ENCODE peak calls at places on chromosomes 12 and 14, in six cellular contexts. One of them, this sample, is unnamed.

GRCh38 chr14:93430889-93431670 is at the start of gene UNC79:
- DNase-seq in neuronal stem cell: peak; percentile 61
- DNase-seq in gastrocnemius medialis: no peak
- DNase-seq in ascending aorta: no peak
- DNase-seq in heart right ventricle: no peak
- DNase-seq in uterus: no peak
- DNase-seq in this sample: no peak

GRCh38 chr14:89675590-89675989 is 258.6 kb upstream of the FOXN3 start:
- DNase-seq in neuronal stem cell: no peak
- DNase-seq in ascending aorta: no peak
- DNase-seq in gastrocnemius medialis: no peak
- DNase-seq in uterus: no peak
- DNase-seq in heart right ventricle: no peak
- DNase-seq in this sample: no peak

GRCh38 chr12:106049105-106049504 is 89.6 kb downstream of the NUAK1 start:
- DNase-seq in heart right ventricle: no peak
- DNase-seq in gastrocnemius medialis: no peak
- DNase-seq in neuronal stem cell: no peak
- DNase-seq in ascending aorta: no peak
- DNase-seq in uterus: no peak
- DNase-seq in this sample: no peak

GRCh38 chr14:53620325-53620716 is 336.3 kb downstream of the BMP4 start:
- DNase-seq in uterus: no peak
- DNase-seq in ascending aorta: no peak
- DNase-seq in heart right ventricle: no peak
- DNase-seq in gastrocnemius medialis: no peak
- DNase-seq in neuronal stem cell: no peak
- DNase-seq in this sample: no peak

GRCh38 chr14:70906785-70907171 is 481 bp upstream of the PCNX1 start:
- DNase-seq in neuronal stem cell: no peak
- DNase-seq in uterus: no peak
- DNase-seq in gastrocnemius medialis: no peak
- DNase-seq in heart right ventricle: no peak
- DNase-seq in ascending aorta: no peak
- DNase-seq in this sample: no peak

GRCh38 chr14:64685364-64686130 is 18.7 kb upstream of the PLEKHG3 start:
- DNase-seq in heart right ventricle: no peak
- DNase-seq in ascending aorta: no peak
- DNase-seq in gastrocnemius medialis: no peak
- DNase-seq in neuronal stem cell: no peak
- DNase-seq in uterus: no peak
- DNase-seq in this sample: no peak

GRCh38 chr12:5246196-5246595 is 185.7 kb upstream of the NTF3 start:
- DNase-seq in heart right ventricle: no peak
- DNase-seq in gastrocnemius medialis: no peak
- DNase-seq in ascending aorta: no peak
- DNase-seq in neuronal stem cell: no peak
- DNase-seq in uterus: no peak
- DNase-seq in this sample: no peak

GRCh38 chr12:43396671-43397070 is 155.3 kb downstream of the ADAMTS20 start:
- DNase-seq in heart right ventricle: no peak
- DNase-seq in uterus: no peak
- DNase-seq in gastrocnemius medialis: no peak
- DNase-seq in ascending aorta: no peak
- DNase-seq in neuronal stem cell: no peak
- DNase-seq in this sample: no peak

GRCh38 chr14:47235619-47236018 is 439.8 kb downstream of the MDGA2 start:
- DNase-seq in neuronal stem cell: no peak
- DNase-seq in uterus: no peak
- DNase-seq in gastrocnemius medialis: no peak
- DNase-seq in ascending aorta: no peak
- DNase-seq in heart right ventricle: no peak
- DNase-seq in this sample: no peak

GRCh38 chr12:15584366-15585041 is 204.7 kb downstream of the EPS8 start:
- DNase-seq in uterus: no peak
- DNase-seq in ascending aorta: no peak
- DNase-seq in neuronal stem cell: peak; percentile 21
- DNase-seq in gastrocnemius medialis: no peak
- DNase-seq in heart right ventricle: no peak
- DNase-seq in this sample: no peak

GRCh38 chr12:68904351-68904982 is 28.5 kb downstream of the CPM start:
- DNase-seq in heart right ventricle: no peak
- DNase-seq in gastrocnemius medialis: no peak
- DNase-seq in uterus: no peak
- DNase-seq in ascending aorta: no peak
- DNase-seq in neuronal stem cell: no peak
- DNase-seq in this sample: no peak

GRCh38 chr12:131389051-131390013 is 321.6 kb upstream of the SFSWAP start:
- DNase-seq in ascending aorta: peak; percentile 40
- DNase-seq in heart right ventricle: no peak
- DNase-seq in gastrocnemius medialis: no peak
- DNase-seq in uterus: no peak
- DNase-seq in neuronal stem cell: no peak
- DNase-seq in this sample: no peak

GRCh38 chr12:8493084-8493483 is 20.2 kb upstream of the CLEC4D start:
- DNase-seq in heart right ventricle: no peak
- DNase-seq in neuronal stem cell: no peak
- DNase-seq in uterus: no peak
- DNase-seq in gastrocnemius medialis: no peak
- DNase-seq in ascending aorta: peak; percentile 68
- DNase-seq in this sample: no peak

GRCh38 chr12:106144847-106145246 is 6.1 kb upstream of the NUAK1 start:
- DNase-seq in neuronal stem cell: no peak
- DNase-seq in uterus: no peak
- DNase-seq in gastrocnemius medialis: no peak
- DNase-seq in heart right ventricle: no peak
- DNase-seq in ascending aorta: no peak
- DNase-seq in this sample: no peak

GRCh38 chr12:109685574-109686447 is 27.8 kb upstream of the FAM222A start:
- DNase-seq in neuronal stem cell: no peak
- DNase-seq in ascending aorta: no peak
- DNase-seq in heart right ventricle: no peak
- DNase-seq in uterus: no peak
- DNase-seq in gastrocnemius medialis: no peak
- DNase-seq in this sample: no peak

GRCh38 chr12:132143328-132144071 is 619 bp downstream of the DDX51 start:
- DNase-seq in uterus: no peak
- DNase-seq in neuronal stem cell: no peak
- DNase-seq in heart right ventricle: no peak
- DNase-seq in gastrocnemius medialis: no peak
- DNase-seq in ascending aorta: peak; percentile 61
- DNase-seq in this sample: no peak

GRCh38 chr14:101469382-101470251 is 91.7 kb upstream of the DIO3 start:
- DNase-seq in heart right ventricle: no peak
- DNase-seq in uterus: peak; percentile 12
- DNase-seq in gastrocnemius medialis: no peak
- DNase-seq in ascending aorta: peak; percentile 28
- DNase-seq in neuronal stem cell: no peak
- DNase-seq in this sample: no peak

GRCh38 chr12:23950011-23950774 is 723 bp upstream of the SOX5 start:
- DNase-seq in neuronal stem cell: peak; percentile 58
- DNase-seq in ascending aorta: no peak
- DNase-seq in heart right ventricle: no peak
- DNase-seq in gastrocnemius medialis: no peak
- DNase-seq in uterus: no peak
- DNase-seq in this sample: no peak

GRCh38 chr14:70660967-70661871 is 19.5 kb downstream of the TTC9 start:
- DNase-seq in ascending aorta: no peak
- DNase-seq in neuronal stem cell: no peak
- DNase-seq in heart right ventricle: no peak
- DNase-seq in uterus: no peak
- DNase-seq in gastrocnemius medialis: no peak
- DNase-seq in this sample: no peak

DNA sequence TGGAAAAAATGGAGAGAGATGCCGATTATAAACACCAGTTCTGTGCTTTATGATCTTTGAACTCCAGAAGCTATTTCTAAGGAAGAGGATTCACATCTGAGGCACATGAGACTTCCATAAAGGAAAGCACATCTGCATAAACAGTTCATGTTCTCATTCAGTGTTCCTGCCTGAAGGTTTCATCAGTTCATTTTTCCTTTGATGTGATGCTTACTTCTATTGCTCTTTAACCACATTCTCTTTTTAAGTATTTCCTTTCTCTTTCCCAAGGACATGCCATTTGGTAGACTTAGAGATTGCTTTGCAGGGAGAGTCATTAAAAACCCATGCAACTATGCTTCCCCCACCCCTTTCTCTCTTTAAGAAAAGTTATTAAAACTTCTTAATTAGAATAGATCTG is 387.0 kb upstream of the FLRT2 start:
- DNase-seq in gastrocnemius medialis: no peak
- DNase-seq in heart right ventricle: no peak
- DNase-seq in ascending aorta: no peak
- DNase-seq in neuronal stem cell: no peak
- DNase-seq in uterus: no peak
- DNase-seq in this sample: no peak
- H3K9me3 ChIP-seq in gastrocnemius medialis: no peaks in the 10 kb centered on the region
- H3K9me3 ChIP-seq in heart right ventricle: no peaks in the 10 kb centered on the region
- H3K9me3 ChIP-seq in ascending aorta: no peaks in the 10 kb centered on the region
- H3K9me3 ChIP-seq in neuronal stem cell: no peaks in the 10 kb centered on the region
- H3K9me3 ChIP-seq in uterus: no peaks in the 10 kb centered on the region
- H3K9me3 ChIP-seq in this sample: no peaks in the 10 kb centered on the region

GRCh38 chr12:117041798-117042170 is 57.4 kb downstream of the TESC start:
- DNase-seq in heart right ventricle: no peak
- DNase-seq in ascending aorta: no peak
- DNase-seq in uterus: no peak
- DNase-seq in gastrocnemius medialis: no peak
- DNase-seq in neuronal stem cell: no peak
- DNase-seq in this sample: no peak
- H3K27ac ChIP-seq in heart right ventricle: no peak overlapping the region
- H3K27ac ChIP-seq in ascending aorta: no peak overlapping the region
- H3K27ac ChIP-seq in uterus: no peak overlapping the region
- H3K27ac ChIP-seq in gastrocnemius medialis: no peak overlapping the region
- H3K27ac ChIP-seq in neuronal stem cell: no peak overlapping the region
- H3K27ac ChIP-seq in this sample: no peak overlapping the region

GRCh38 chr12:76519538-76519937 is 40.0 kb downstream of the OSBPL8 start:
- DNase-seq in heart right ventricle: no peak
- DNase-seq in ascending aorta: no peak
- DNase-seq in gastrocnemius medialis: no peak
- DNase-seq in uterus: no peak
- DNase-seq in neuronal stem cell: no peak
- DNase-seq in this sample: no peak

GRCh38 chr12:76529226-76529918 is 30.2 kb downstream of the OSBPL8 start:
- DNase-seq in uterus: no peak
- DNase-seq in heart right ventricle: no peak
- DNase-seq in neuronal stem cell: no peak
- DNase-seq in ascending aorta: no peak
- DNase-seq in gastrocnemius medialis: no peak
- DNase-seq in this sample: no peak

GRCh38 chr12:76520348-76520747 is 39.2 kb downstream of the OSBPL8 start:
- DNase-seq in gastrocnemius medialis: no peak
- DNase-seq in neuronal stem cell: no peak
- DNase-seq in heart right ventricle: no peak
- DNase-seq in ascending aorta: no peak
- DNase-seq in uterus: no peak
- DNase-seq in this sample: no peak

GRCh38 chr12:76518699-76519098 is 40.9 kb downstream of the OSBPL8 start:
- DNase-seq in heart right ventricle: no peak
- DNase-seq in gastrocnemius medialis: no peak
- DNase-seq in ascending aorta: no peak
- DNase-seq in uterus: no peak
- DNase-seq in neuronal stem cell: no peak
- DNase-seq in this sample: no peak

GRCh38 chr12:76523408-76523807 is 36.2 kb downstream of the OSBPL8 start:
- DNase-seq in heart right ventricle: no peak
- DNase-seq in uterus: no peak
- DNase-seq in ascending aorta: no peak
- DNase-seq in neuronal stem cell: no peak
- DNase-seq in gastrocnemius medialis: no peak
- DNase-seq in this sample: no peak
- H3K9me3 ChIP-seq in heart right ventricle: no peaks in the 10 kb centered on the region
- H3K9me3 ChIP-seq in uterus: no peaks in the 10 kb centered on the region
- H3K9me3 ChIP-seq in ascending aorta: no peaks in the 10 kb centered on the region
- H3K9me3 ChIP-seq in neuronal stem cell: peaks cover 46% of the 10 kb centered on the region
- H3K9me3 ChIP-seq in gastrocnemius medialis: no peaks in the 10 kb centered on the region
- H3K9me3 ChIP-seq in this sample: no peaks in the 10 kb centered on the region

GRCh38 chr12:113244015-113244983 is 23.0 kb downstream of the TPCN1 start:
- DNase-seq in neuronal stem cell: no peak
- DNase-seq in gastrocnemius medialis: peak; percentile 61
- DNase-seq in heart right ventricle: peak; percentile 73
- DNase-seq in uterus: peak; percentile 63
- DNase-seq in ascending aorta: peak; percentile 91
- DNase-seq in this sample: no peak

GRCh38 chr12:113242018-113242418 is 20.8 kb downstream of the TPCN1 start:
- DNase-seq in uterus: no peak
- DNase-seq in gastrocnemius medialis: peak; percentile 88
- DNase-seq in ascending aorta: no peak
- DNase-seq in heart right ventricle: no peak
- DNase-seq in neuronal stem cell: no peak
- DNase-seq in this sample: no peak

GRCh38 chr12:113241191-113242017 is 20.1 kb downstream of the TPCN1 start:
- DNase-seq in heart right ventricle: no peak
- DNase-seq in uterus: no peak
- DNase-seq in ascending aorta: peak; percentile 82
- DNase-seq in gastrocnemius medialis: peak; percentile 72
- DNase-seq in neuronal stem cell: no peak
- DNase-seq in this sample: no peak

GRCh38 chr12:113240395-113240794 is 19.1 kb downstream of the TPCN1 start:
- DNase-seq in ascending aorta: no peak
- DNase-seq in uterus: no peak
- DNase-seq in gastrocnemius medialis: no peak
- DNase-seq in neuronal stem cell: no peak
- DNase-seq in heart right ventricle: no peak
- DNase-seq in this sample: no peak

DNA sequence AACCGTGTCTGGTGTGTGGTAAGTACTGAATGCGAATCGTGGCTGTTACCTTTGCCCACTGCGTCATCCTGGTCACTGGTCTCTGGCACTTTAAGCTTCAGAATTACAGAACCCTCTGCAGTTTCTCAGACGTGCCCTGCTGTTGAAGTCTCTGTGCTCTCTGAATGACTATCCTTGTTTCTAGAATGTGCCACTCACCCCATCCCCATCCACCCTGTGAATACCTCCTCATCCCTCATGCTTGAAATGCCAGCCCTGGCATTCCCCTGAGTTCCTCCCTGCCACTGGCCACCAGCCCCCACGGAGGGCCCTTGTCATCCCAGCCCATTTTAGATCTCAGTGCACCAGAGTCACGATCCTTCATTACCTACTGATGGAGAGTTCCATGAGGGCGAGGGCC is 21.3 kb downstream of the TPCN1 start:
- DNase-seq in ascending aorta: no peak
- DNase-seq in neuronal stem cell: no peak
- DNase-seq in heart right ventricle: no peak
- DNase-seq in gastrocnemius medialis: no peak
- DNase-seq in uterus: no peak
- DNase-seq in this sample: no peak
- H3K27ac ChIP-seq in ascending aorta: peak overlapping the region; percentile 94
- H3K27ac ChIP-seq in neuronal stem cell: no peak overlapping the region
- H3K27ac ChIP-seq in heart right ventricle: peak overlapping the region; percentile 62
- H3K27ac ChIP-seq in gastrocnemius medialis: peak overlapping the region; percentile 92
- H3K27ac ChIP-seq in uterus: no peak overlapping the region
- H3K27ac ChIP-seq in this sample: peak overlapping the region; percentile 95

DNA sequence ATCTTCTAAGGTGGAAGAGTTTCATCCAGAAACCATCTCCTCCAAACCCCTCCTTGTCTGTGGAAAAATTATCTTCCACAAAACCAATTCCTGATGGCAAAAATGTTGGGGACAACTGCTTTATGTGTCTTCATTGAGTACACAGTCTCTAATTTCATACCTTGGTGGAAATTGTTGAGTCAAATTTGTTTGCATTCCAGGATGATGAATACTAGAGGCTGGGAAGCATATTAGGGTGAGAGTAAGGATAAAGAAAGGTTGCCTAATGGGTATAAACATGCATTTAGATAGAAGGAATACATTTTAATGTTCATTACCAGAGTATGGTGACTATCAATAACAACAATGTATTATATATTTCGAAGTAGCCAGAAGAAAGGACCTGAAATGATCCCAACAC is 98.2 kb downstream of the C12orf42 start:
- DNase-seq in gastrocnemius medialis: no peak
- DNase-seq in uterus: no peak
- DNase-seq in neuronal stem cell: no peak
- DNase-seq in heart right ventricle: no peak
- DNase-seq in ascending aorta: no peak
- DNase-seq in this sample: no peak
- H3K9me3 ChIP-seq in gastrocnemius medialis: no peaks in the 10 kb centered on the region
- H3K9me3 ChIP-seq in uterus: no peaks in the 10 kb centered on the region
- H3K9me3 ChIP-seq in neuronal stem cell: no peaks in the 10 kb centered on the region
- H3K9me3 ChIP-seq in heart right ventricle: peaks cover 2% of the 10 kb centered on the region
- H3K9me3 ChIP-seq in ascending aorta: no peaks in the 10 kb centered on the region
- H3K9me3 ChIP-seq in this sample: no peaks in the 10 kb centered on the region

This sample was measured in esophagus squamous epithelium.